ENCODE peak calls at places on chromosome 1, in six cellular contexts. H is choroid plexus epithelial cell, F is right lobe of liver, K is fibroblast of lung, T is HAP-1, B is cardiac muscle cell. L is an unnamed sample.

GRCh38 chr1:10051656-10052055 is 18.9 kb downstream of the UBE4B start:
- DNase-seq in H (no peak), K (no peak), B (no peak), T (no peak), F (no peak), L (no peak)

GRCh38 chr1:90810006-90810405 is 92.9 kb upstream of the BARHL2 start:
- DNase-seq in B (no peak), T (no peak), H (no peak), F (no peak), K (no peak), L (no peak)

GRCh38 chr1:166676981-166677380 is 162.3 kb upstream of the POGK start:
- DNase-seq in F (no peak), K (no peak), B (no peak), H (no peak), T (no peak), L (no peak)

GRCh38 chr1:35264035-35264434 is 4.5 kb upstream of the ZMYM4 start:
- DNase-seq in H (no peak), F (no peak), B (no peak), T (no peak), K (no peak), L (no peak)

GRCh38 chr1:179437171-179437570 is 71.4 kb downstream of the AXDND1 start:
- DNase-seq in F (no peak), T (no peak), H (no peak), K (no peak), B (no peak), L (no peak)

GRCh38 chr1:155698382-155699038 is 9.6 kb downstream of the DAP3 start:
- DNase-seq in K (peak), H (peak), B (peak), F (no peak), T (no peak), L (peak)

GRCh38 chr1:38045431-38046332 is 911 bp downstream of the POU3F1 start:
- DNase-seq in F (no peak), H (peak), B (peak), T (no peak), K (no peak), L (peak)

GRCh38 chr1:164644774-164645634 is 86.0 kb downstream of the PBX1 start:
- DNase-seq in F (no peak), H (peak), T (peak), K (peak), B (peak), L (peak)

GRCh38 chr1:41733725-41734124 is 185.0 kb downstream of the HIVEP3 start:
- DNase-seq in T (no peak), B (no peak), K (no peak), H (no peak), F (no peak), L (no peak)

GRCh38 chr1:41735587-41736290 is 183.0 kb downstream of the HIVEP3 start:
- DNase-seq in F (no peak), K (no peak), H (peak), B (peak), T (no peak), L (no peak)

GRCh38 chr1:41734201-41734915 is 184.4 kb downstream of the HIVEP3 start:
- DNase-seq in B (no peak), K (no peak), F (no peak), H (no peak), T (no peak), L (no peak)

GRCh38 chr1:41733021-41733420 is 185.7 kb downstream of the HIVEP3 start:
- DNase-seq in T (no peak), B (no peak), H (no peak), F (no peak), K (no peak), L (no peak)

GRCh38 chr1:41735139-41735538 is 183.6 kb downstream of the HIVEP3 start:
- DNase-seq in F (no peak), B (no peak), K (no peak), T (no peak), H (no peak), L (no peak)
- H3K4me3 ChIP-seq in F (no peak), B (no peak), K (no peak), T (no peak), H (no peak), L (no peak)

GRCh38 chr1:180909462-180909976 is 3.2 kb upstream of the KIAA1614 start:
- DNase-seq in F (no peak), H (no peak), K (no peak), B (no peak), T (no peak), L (no peak)

GRCh38 chr1:180911640-180912161 is 996 bp upstream of the KIAA1614 start:
- DNase-seq in F (no peak), T (no peak), H (peak), B (peak), K (peak), L (peak)

GRCh38 chr1:180915426-180915965 is 2.8 kb downstream of the KIAA1614 start:
- DNase-seq in F (no peak), K (no peak), T (no peak), H (no peak), B (no peak), L (no peak)

GRCh38 chr1:180912801-180913616 is at the start of gene KIAA1614:
- DNase-seq in K (peak), H (peak), B (peak), F (no peak), T (peak), L (peak)

GRCh38 chr1:180912211-180912800 is 391 bp upstream of the KIAA1614 start:
- DNase-seq in K (peak), F (no peak), T (peak), B (peak), H (peak), L (peak)
- H3K4me3 ChIP-seq in K (peak), F (peak), T (peak), B (peak), H (peak), L (peak)

DNA sequence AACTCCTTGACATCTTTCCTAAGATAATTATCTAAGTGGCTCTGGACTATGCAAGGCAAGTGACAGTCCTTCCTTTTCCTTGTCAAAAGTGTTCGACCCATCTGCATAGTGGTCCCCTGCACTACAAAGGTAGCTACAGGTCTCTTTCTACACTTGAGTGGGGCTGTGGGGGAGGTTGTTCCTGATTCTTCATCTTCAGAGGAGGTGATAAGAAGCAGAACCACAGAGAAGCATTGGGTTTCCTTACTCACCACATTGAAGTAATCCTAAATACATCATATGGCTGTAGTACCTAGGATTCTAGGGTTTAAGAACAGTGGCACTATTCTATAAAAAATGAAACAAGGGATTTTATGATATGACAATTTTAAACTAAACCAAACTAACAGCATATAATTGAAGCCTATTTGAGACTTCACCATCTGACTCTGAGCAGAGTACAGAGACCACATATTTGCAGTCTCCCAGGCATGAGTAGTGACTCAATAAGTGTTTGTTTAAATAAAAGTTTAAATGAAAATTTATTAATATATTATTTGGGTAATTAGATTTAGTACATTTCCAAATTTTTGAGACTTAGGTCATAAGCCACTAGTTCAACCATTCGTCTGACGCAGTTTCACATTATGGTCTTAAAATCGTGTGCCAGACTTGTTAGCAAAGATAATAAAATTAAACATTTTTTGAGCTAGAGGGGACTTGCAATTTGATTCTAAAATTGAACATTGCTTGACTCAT is 54.9 kb upstream of the NEK7 start:
- DNase-seq in B (no peak), F (no peak), H (no peak), T (no peak), K (peak), L (no peak)
- H3K4me3 ChIP-seq in B (no peak), F (no peak), H (no peak), T (no peak), K (no peak), L (no peak)

GRCh38 chr1:202235856-202236837 is 42.5 kb downstream of the LGR6 start:
- DNase-seq in B (peak), T (peak), H (peak), K (peak), F (peak), L (peak)
- H3K4me3 ChIP-seq in B (no peak), T (no peak), H (peak), K (no peak), F (no peak), L (no peak)

GRCh38 chr1:235511470-235512240 is 7.4 kb upstream of the B3GALNT2 start:
- DNase-seq in F (no peak), B (peak), K (peak), H (peak), T (peak), L (peak)

GRCh38 chr1:235516862-235517446 is 12.7 kb upstream of the B3GALNT2 start:
- DNase-seq in K (no peak), H (no peak), F (no peak), T (no peak), B (no peak), L (no peak)

GRCh38 chr1:235515844-235516512 is 11.7 kb upstream of the B3GALNT2 start:
- DNase-seq in K (no peak), T (no peak), B (no peak), H (no peak), F (no peak), L (no peak)

DNA sequence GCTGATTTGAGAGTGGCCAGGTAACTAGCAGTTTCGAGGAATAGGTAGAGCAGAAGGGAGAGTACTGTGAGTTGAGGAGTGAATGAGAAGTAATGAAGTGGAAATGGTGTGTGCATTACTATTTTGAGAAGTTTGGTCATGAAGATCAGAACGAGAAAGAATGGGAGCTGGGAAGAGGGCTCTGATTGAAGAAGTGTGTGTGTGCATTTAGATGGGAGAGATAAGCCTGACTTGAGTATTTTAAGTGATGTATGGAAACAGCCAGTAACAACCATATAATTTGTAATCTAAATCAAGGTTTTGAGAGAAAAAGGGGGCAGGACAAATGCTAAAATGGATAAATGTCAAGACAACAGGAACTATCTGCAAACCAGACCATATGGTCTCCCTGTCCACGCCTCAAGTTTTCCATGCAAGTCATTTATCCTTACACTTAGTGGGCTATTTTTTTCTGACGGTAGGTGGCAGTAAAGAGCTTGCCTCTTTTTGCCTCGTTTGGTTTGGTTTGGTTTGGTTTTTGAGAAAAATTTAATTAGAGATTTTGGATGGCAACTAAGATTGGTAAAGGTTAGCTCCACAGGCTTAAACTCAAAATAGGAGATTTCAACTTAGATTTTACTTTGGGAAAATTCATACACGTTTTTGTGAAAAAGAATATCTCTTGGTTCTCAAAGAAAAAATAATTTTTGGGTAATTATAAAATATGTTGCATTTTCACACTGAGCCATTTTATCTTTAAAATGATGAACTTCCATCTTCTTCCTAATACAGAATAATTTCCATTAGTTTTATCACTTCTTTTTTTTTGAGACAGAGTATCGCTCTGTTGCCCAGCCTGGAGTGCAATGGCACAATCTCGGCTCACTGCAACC is 9.5 kb upstream of the B3GALNT2 start:
- DNase-seq in K (peak), F (no peak), B (peak), T (peak), H (peak), L (peak)
- H3K4me3 ChIP-seq in K (no peak), F (no peak), B (no peak), T (no peak), H (no peak), L (no peak)

L was measured in epithelial cell of esophagus.